ENCODE peak calls at places on chromosomes 3 and 15, in six cellular contexts. T is esophagus muscularis mucosa; W is NCI-H774; L is stimulated activated CD8-positive, alpha-beta memory T cell treated with anti-CD3 and anti-CD28 coated beads, Interleukin-7, amount 100 ng/mL, for 1 hour; O is activated gamma-delta T cell; R is COR-L47. A is an unnamed sample.

GRCh38 chr15:45414215-45414885 is 36.0 kb upstream of the GATM start:
- DNase-seq in T (peak), W (no peak), L (no peak), O (no peak), R (no peak), A (no peak)

GRCh38 chr3:48157950-48158376 is 30.3 kb downstream of the CDC25A start:
- DNase-seq in T (no peak), W (no peak), L (peak), O (no peak), R (no peak), A (peak)

GRCh38 chr3:138019288-138020069 is 9.5 kb downstream of the CLDN18 start:
- DNase-seq in T (no peak), W (no peak), L (no peak), O (no peak), R (no peak), A (no peak)

GRCh38 chr15:75723847-75724660 is 11.4 kb upstream of the CSPG4 start:
- DNase-seq in T (peak), W (peak), L (no peak), O (no peak), R (peak), A (peak)

GRCh38 chr15:92082217-92082843 is 228.8 kb downstream of the SLCO3A1 start:
- DNase-seq in T (no peak), W (peak), L (no peak), O (no peak), R (peak), A (peak)

GRCh38 chr3:52982839-52983238 is 63.0 kb downstream of the SFMBT1 start:
- DNase-seq in T (no peak), W (no peak), L (no peak), O (no peak), R (no peak), A (no peak)

GRCh38 chr3:32313169-32313568 is 74.7 kb downstream of the CMTM8 start:
- DNase-seq in T (no peak), W (no peak), L (no peak), O (no peak), R (no peak), A (no peak)

GRCh38 chr3:194688207-194688711 is 2.6 kb downstream of the FAM43A start:
- DNase-seq in T (no peak), W (peak), L (no peak), O (no peak), R (peak), A (peak)

GRCh38 chr3:179000144-179000543 is 71.5 kb downstream of the ZMAT3 start:
- DNase-seq in T (no peak), W (no peak), L (no peak), O (no peak), R (no peak), A (peak)

GRCh38 chr3:144497452-144497851 is 525.8 kb downstream of the DIPK2A start:
- DNase-seq in T (no peak), W (no peak), L (no peak), O (no peak), R (no peak), A (no peak)

GRCh38 chr3:53616330-53616729 is 121.9 kb downstream of the CACNA1D start:
- DNase-seq in T (peak), W (no peak), L (no peak), O (no peak), R (no peak), A (no peak)

GRCh38 chr3:144058713-144059112 is 87.1 kb downstream of the DIPK2A start:
- DNase-seq in T (no peak), W (no peak), L (no peak), O (no peak), R (no peak), A (no peak)

GRCh38 chr3:131903988-131904415 is 130.8 kb downstream of the CPNE4 start:
- DNase-seq in T (no peak), W (no peak), L (no peak), O (no peak), R (no peak), A (peak)

A was measured in EL.